ENCODE peak calls at places on chromosomes 6 and 20, in seven cellular contexts. V is endothelial cell of umbilical vein, R is tibial artery, E is lower lobe of right lung, A is psoas muscle, Z is A673, L is ascending aorta. T is an unnamed sample.

GRCh38 chr20:1775117-1775516 is 117.5 kb upstream of the SIRPG start:
- DNase-seq in A (no peak), R (no peak), E (no peak), L (no peak), Z (no peak), V (no peak), T (no peak)

GRCh38 chr6:154386848-154387717 is 30.5 kb upstream of the IPCEF1 start:
- DNase-seq in Z (peak), L (no peak), V (peak), E (no peak), A (no peak), R (no peak), T (no peak)

GRCh38 chr20:52312131-52312729 is 120.7 kb upstream of the ZFP64 start:
- DNase-seq in R (no peak), Z (peak), A (no peak), L (no peak), V (peak), E (no peak), T (no peak)

GRCh38 chr20:59662161-59662560 is 57.8 kb downstream of the PHACTR3 start:
- DNase-seq in L (no peak), Z (no peak), R (no peak), E (no peak), A (no peak), V (no peak), T (no peak)

GRCh38 chr6:11006060-11006459 is 38.0 kb downstream of the ELOVL2 start:
- DNase-seq in L (no peak), E (no peak), R (no peak), V (no peak), Z (no peak), A (no peak), T (no peak)

GRCh38 chr6:158313989-158314388 is 1.7 kb downstream of the TULP4 start:
- DNase-seq in E (peak), L (no peak), V (no peak), Z (no peak), A (no peak), R (peak), T (no peak)

GRCh38 chr6:116497089-116497676 is 14.3 kb upstream of the CALHM5 start:
- DNase-seq in E (no peak), Z (no peak), R (no peak), V (no peak), A (no peak), L (no peak), T (no peak)

GRCh38 chr20:47102629-47103028 is 208.0 kb downstream of the EYA2 start:
- DNase-seq in L (no peak), Z (no peak), A (no peak), V (no peak), E (no peak), R (no peak), T (no peak)

GRCh38 chr6:131001945-131002661 is 60.9 kb downstream of the EPB41L2 start:
- DNase-seq in V (no peak), E (no peak), A (no peak), Z (no peak), L (no peak), R (no peak), T (no peak)

GRCh38 chr6:70685494-70686180 is 18.0 kb downstream of the SMAP1 start:
- DNase-seq in R (no peak), A (no peak), Z (no peak), V (no peak), E (no peak), L (no peak), T (no peak)

GRCh38 chr6:10425177-10425972 is 10.5 kb upstream of the TFAP2A start:
- DNase-seq in R (no peak), Z (no peak), E (no peak), A (no peak), V (no peak), L (no peak), T (no peak)

GRCh38 chr20:57500941-57501340 is 24.0 kb downstream of the CTCFL start:
- DNase-seq in V (no peak), Z (no peak), R (no peak), E (no peak), A (no peak), L (no peak), T (no peak)

GRCh38 chr6:169589293-169589692 is 112.5 kb downstream of the WDR27 start:
- DNase-seq in A (no peak), V (peak), Z (no peak), L (no peak), E (no peak), R (no peak), T (peak)

GRCh38 chr6:31209137-31209536 is 38.7 kb upstream of the POU5F1 start:
- DNase-seq in V (no peak), Z (no peak), A (no peak), R (no peak), L (peak), E (no peak), T (no peak)

GRCh38 chr6:35090734-35091133 is 50.4 kb downstream of the TCP11 start:
- DNase-seq in Z (no peak), A (no peak), V (no peak), E (no peak), R (no peak), L (peak), T (no peak)

GRCh38 chr6:73713426-73714147 is 17.6 kb downstream of the CD109 start:
- DNase-seq in A (no peak), R (no peak), E (no peak), Z (peak), L (no peak), V (peak), T (no peak)

GRCh38 chr6:125182237-125183018 is 28.9 kb downstream of the TPD52L1 start:
- DNase-seq in L (no peak), E (no peak), R (no peak), A (no peak), Z (no peak), V (no peak), T (no peak)

DNA sequence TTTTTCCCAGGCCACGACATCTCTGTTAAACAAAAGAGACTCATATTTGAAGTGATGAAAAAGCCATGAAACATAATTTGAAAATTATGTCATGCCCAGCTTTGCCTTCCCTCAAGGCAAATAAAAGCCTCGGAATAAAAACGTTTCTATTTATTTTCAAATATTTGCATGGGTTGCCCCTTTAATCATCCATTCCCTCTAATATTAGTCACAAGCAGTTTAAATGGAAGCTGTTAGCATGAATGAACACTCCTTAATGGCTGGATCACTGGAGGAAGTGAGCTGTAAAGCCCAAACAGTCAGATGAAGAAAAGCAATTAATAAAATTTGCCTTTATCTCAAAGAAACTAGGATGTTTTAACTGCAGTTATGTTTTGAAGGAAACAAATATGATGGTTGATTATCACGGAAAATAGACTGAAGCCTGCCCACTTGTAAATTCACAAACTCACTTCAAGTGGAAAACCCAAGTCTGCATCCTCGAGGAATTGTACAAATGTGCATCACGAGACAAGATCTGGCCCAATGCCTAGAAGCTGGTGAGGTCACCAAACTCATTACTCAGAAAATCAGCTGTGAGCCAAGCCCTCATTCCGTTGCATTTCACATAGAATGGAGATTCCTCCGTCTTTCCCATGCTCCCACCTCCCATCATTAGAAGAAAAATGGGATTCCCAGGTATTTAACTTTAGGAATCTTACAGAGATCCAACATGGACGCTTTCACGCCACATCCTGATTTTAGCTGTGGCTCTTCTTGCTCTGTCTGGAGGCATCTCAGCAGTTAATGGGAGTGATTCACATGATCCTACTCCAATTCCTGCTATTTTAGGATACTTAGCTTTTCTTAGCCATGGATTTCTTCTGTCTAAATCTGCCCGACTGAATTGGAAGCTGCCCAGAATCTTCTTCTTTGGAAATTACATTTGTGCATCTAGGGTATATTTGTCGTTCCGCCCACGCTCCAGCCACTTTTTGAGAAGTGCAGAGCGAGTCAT is 69.0 kb upstream of the STMND1 start:
- DNase-seq in Z (peak), V (peak), A (peak), E (peak), R (peak), L (peak), T (no peak)
- H3K27ac ChIP-seq in Z (no peak), V (peak), A (no peak), E (no peak), R (peak), L (peak), T (peak)

GRCh38 chr20:55685848-55686247 is 319.5 kb downstream of the CBLN4 start:
- DNase-seq in Z (no peak), R (no peak), L (no peak), E (no peak), V (no peak), A (no peak), T (no peak)

GRCh38 chr20:55678970-55679667 is 326.2 kb downstream of the CBLN4 start:
- DNase-seq in R (no peak), Z (no peak), L (no peak), E (no peak), V (no peak), A (no peak), T (no peak)

GRCh38 chr20:55685425-55685824 is 319.9 kb downstream of the CBLN4 start:
- DNase-seq in E (no peak), Z (no peak), A (no peak), V (no peak), L (no peak), R (no peak), T (no peak)

DNA sequence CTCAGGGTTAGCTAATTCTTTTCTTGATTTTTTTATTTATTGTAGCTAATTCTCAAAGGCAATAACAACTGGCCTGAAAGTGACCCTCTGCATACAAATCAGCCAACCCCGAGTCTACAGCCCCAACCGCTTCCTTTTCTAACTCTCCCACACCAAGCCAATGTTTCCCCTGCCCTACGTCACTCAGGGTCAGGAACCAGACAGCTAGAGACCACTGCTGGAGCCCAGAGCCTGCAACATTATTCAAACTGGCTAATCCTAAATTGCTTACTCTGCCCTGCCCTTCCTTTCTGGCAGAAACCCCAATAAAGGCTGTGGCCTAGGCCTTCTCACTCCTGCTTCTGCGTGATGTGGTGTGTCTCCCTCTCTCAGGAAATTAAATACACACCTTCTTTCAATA is 320.7 kb downstream of the CBLN4 start:
- DNase-seq in R (no peak), V (no peak), L (no peak), A (no peak), E (no peak), Z (no peak), T (no peak)
- H3K27ac ChIP-seq in R (no peak), V (no peak), L (no peak), A (no peak), E (no peak), Z (no peak), T (no peak)

DNA sequence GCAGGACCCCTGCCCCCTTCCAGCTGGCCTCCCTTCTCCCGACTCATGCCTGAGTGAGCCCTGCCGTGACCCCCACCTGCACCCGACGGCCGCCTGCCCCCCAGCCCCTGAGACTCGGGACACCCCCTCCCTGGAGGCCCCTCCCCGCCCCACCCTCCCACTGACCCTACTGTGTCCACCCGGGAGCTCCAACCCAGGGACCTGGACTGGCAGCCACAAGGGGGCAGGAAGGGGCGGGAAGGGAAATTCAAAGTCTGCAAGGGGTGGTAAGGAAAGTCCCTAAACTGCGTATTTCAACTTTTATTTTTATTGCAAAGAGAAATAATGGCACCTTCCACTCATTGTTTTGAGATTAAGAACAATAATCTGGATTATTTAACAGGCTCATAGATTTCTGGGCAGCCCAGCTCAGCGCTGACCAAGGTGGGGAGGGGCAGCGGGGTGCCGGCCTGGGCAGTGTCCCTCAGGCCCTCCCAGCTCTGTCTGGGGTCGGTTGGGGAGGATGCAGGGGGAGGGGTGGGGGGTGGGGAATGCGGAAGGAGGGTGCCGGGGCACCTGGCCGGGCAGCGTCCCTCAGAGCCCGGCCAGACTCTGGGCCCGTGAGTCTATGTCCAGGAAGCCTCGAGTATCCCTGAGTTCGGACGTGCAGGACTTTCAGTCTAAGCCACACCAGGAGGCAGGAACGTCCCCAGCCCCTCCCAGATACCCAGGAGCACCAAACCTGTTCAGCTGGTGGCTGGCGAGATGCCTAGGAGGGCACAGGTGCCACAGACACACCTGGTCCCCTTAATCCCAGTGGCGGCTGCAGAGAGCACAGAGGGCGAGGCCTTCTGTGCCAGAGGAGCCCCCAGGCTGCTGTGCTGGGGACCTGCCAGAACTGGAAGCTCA is 1.3 kb upstream of the PTK6 start:
- DNase-seq in A (no peak), Z (no peak), R (no peak), L (no peak), E (peak), V (no peak), T (no peak)
- H3K27ac ChIP-seq in A (no peak), Z (no peak), R (no peak), L (no peak), E (peak), V (no peak), T (peak)

DNA sequence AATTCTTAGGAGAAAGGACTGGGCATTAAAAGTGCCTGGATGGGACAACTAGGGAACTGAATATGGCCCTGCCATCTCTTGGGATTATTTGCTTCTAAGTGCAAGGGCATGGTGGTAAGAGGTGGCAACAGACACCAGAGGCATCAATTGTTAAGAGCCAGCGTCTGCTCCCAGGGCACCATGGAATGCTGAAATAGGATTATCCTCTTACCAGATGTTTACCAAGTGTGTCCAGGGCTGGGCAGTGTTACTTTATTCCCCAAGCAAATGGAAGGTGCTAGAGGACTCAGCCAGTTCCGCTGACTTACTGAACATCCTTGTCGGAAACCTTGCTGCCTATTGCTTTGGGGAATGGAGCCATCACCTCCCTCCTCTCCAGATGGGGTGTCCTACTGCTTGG is 273.6 kb upstream of the SUPT3H start:
- DNase-seq in R (no peak), E (no peak), Z (no peak), V (no peak), L (peak), A (no peak), T (no peak)
- H3K27ac ChIP-seq in R (no peak), E (no peak), Z (no peak), V (peak), L (no peak), A (no peak), T (peak)

GRCh38 chr20:63973636-63974401 is 4.1 kb upstream of the ZNF512B start:
- DNase-seq in L (peak), V (peak), E (peak), Z (peak), R (peak), A (peak), T (no peak)
- H3K27ac ChIP-seq in L (no peak), V (no peak), E (peak), Z (no peak), R (peak), A (peak), T (no peak)

DNA sequence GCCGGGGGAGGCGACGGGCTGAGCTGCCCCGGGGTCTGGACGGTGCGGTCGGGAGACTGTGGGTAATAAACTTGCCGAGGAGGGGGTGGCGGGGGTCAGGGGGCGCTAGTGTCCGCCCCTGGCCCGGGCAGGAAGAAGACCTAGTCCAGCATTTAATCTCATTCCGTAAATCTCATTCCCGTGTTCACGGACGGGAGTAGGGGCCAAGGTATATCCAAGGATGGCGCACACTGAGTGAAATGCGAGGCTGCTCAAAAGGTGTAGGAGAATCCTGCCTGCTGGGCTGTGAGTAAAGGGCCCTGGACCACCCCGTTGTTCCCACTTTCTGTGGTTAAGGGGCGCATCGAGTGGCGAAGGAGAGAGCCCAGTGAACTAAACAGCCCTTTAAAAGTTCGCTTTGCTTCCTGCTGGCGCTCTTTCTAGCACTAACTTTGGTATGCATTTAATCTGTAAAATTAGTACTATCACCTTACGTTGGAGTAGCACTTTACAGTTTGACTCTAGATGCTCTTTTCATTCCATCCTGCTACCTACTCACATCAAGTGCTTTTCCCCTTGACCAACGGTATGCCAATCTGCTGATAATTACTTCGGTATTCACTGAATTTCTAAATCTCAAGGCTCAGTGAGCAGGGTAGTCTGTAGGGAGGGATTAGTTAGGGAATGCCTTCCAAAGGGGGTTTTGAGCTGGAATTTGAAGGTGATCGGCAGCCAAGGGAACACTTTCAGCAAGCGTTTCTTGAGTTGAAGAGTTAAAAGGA is 730 bp downstream of the PARD6B start:
- DNase-seq in Z (peak), L (no peak), R (no peak), A (no peak), E (no peak), V (no peak), T (no peak)
- H3K27ac ChIP-seq in Z (peak), L (peak), R (peak), A (peak), E (peak), V (no peak), T (peak)

DNA sequence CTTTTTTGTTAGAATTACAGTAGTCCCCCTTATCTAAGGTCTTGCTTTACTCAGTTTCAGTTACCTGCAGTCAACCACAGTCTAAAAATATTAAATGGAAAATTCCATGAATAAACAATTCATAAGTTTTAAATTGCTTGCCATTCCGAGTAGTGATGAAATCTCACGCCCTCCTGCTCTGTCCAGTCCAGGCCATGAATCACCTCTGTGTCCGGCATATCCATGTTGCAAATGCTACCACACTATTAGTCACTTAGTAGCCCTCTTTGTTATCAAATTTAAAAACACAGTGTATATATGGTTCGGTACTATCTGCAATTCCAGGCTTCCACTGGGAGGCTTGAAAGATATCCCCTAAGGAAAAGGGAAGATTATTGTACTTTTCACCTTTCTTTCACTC is 164.6 kb upstream of the FAM83B start:
- DNase-seq in E (no peak), A (no peak), L (no peak), R (no peak), Z (no peak), V (no peak), T (no peak)
- H3K27ac ChIP-seq in E (no peak), A (no peak), L (no peak), R (no peak), Z (no peak), V (no peak), T (no peak)